ENCODE peak calls at places on chromosomes 4 and X, in five cellular contexts. One of them, this sample, is unnamed.

GRCh38 chrX:135520553-135521404 is at the start of gene INTS6L:
- DNase-seq in mammary epithelial cell: peak
- DNase-seq in upper lobe of right lung: peak
- DNase-seq in CD8-positive, alpha-beta memory T cell: peak
- DNase-seq in cardiac muscle cell: peak
- DNase-seq in this sample: peak

GRCh38 chrX:155767101-155767878 is 113.9 kb upstream of the VAMP7 start:
- DNase-seq in mammary epithelial cell: peak
- DNase-seq in upper lobe of right lung: peak
- DNase-seq in CD8-positive, alpha-beta memory T cell: no peak
- DNase-seq in cardiac muscle cell: peak
- DNase-seq in this sample: peak

GRCh38 chr4:4859799-4860380 is 425 bp downstream of the MSX1 start:
- DNase-seq in mammary epithelial cell: no peak
- DNase-seq in upper lobe of right lung: no peak
- DNase-seq in CD8-positive, alpha-beta memory T cell: no peak
- DNase-seq in cardiac muscle cell: peak
- DNase-seq in this sample: no peak

GRCh38 chrX:130245441-130245840 is 23.3 kb downstream of the ZNF280C start:
- DNase-seq in mammary epithelial cell: no peak
- DNase-seq in upper lobe of right lung: no peak
- DNase-seq in CD8-positive, alpha-beta memory T cell: no peak
- DNase-seq in cardiac muscle cell: no peak
- DNase-seq in this sample: no peak

GRCh38 chrX:132631579-132632232 is 142.9 kb upstream of the MBNL3 start:
- DNase-seq in mammary epithelial cell: peak
- DNase-seq in upper lobe of right lung: no peak
- DNase-seq in CD8-positive, alpha-beta memory T cell: no peak
- DNase-seq in cardiac muscle cell: peak
- DNase-seq in this sample: no peak

GRCh38 chrX:117959045-117959444 is 157.6 kb downstream of the KLHL13 start:
- DNase-seq in mammary epithelial cell: no peak
- DNase-seq in upper lobe of right lung: no peak
- DNase-seq in CD8-positive, alpha-beta memory T cell: no peak
- DNase-seq in cardiac muscle cell: no peak
- DNase-seq in this sample: no peak

GRCh38 chr4:94744830-94745229 is 12.9 kb upstream of the BMPR1B start:
- DNase-seq in mammary epithelial cell: no peak
- DNase-seq in upper lobe of right lung: no peak
- DNase-seq in CD8-positive, alpha-beta memory T cell: no peak
- DNase-seq in cardiac muscle cell: no peak
- DNase-seq in this sample: no peak

GRCh38 chrX:44400588-44400987 is 57.1 kb upstream of the EFHC2 start:
- DNase-seq in mammary epithelial cell: peak
- DNase-seq in upper lobe of right lung: no peak
- DNase-seq in CD8-positive, alpha-beta memory T cell: no peak
- DNase-seq in cardiac muscle cell: no peak
- DNase-seq in this sample: peak

GRCh38 chr4:74158561-74159396 is 861 bp downstream of the MTHFD2L start:
- DNase-seq in mammary epithelial cell: peak
- DNase-seq in upper lobe of right lung: no peak
- DNase-seq in CD8-positive, alpha-beta memory T cell: no peak
- DNase-seq in cardiac muscle cell: no peak
- DNase-seq in this sample: no peak

GRCh38 chrX:148577711-148578110 is 77.3 kb downstream of the AFF2 start:
- DNase-seq in mammary epithelial cell: no peak
- DNase-seq in upper lobe of right lung: no peak
- DNase-seq in CD8-positive, alpha-beta memory T cell: no peak
- DNase-seq in cardiac muscle cell: no peak
- DNase-seq in this sample: no peak

GRCh38 chr4:150219841-150220240 is 141.6 kb downstream of the DCLK2 start:
- DNase-seq in mammary epithelial cell: no peak
- DNase-seq in upper lobe of right lung: no peak
- DNase-seq in CD8-positive, alpha-beta memory T cell: no peak
- DNase-seq in cardiac muscle cell: no peak
- DNase-seq in this sample: no peak

GRCh38 chrX:12648995-12649394 is 142.2 kb upstream of the PRPS2 start:
- DNase-seq in mammary epithelial cell: no peak
- DNase-seq in upper lobe of right lung: no peak
- DNase-seq in CD8-positive, alpha-beta memory T cell: no peak
- DNase-seq in cardiac muscle cell: no peak
- DNase-seq in this sample: no peak

GRCh38 chr4:163681208-163681821 is 186.8 kb downstream of the TMA16 start:
- DNase-seq in mammary epithelial cell: no peak
- DNase-seq in upper lobe of right lung: no peak
- DNase-seq in CD8-positive, alpha-beta memory T cell: no peak
- DNase-seq in cardiac muscle cell: peak
- DNase-seq in this sample: no peak

GRCh38 chr4:1174941-1175634 is 2.7 kb upstream of the SPON2 start:
- DNase-seq in mammary epithelial cell: no peak
- DNase-seq in upper lobe of right lung: no peak
- DNase-seq in CD8-positive, alpha-beta memory T cell: no peak
- DNase-seq in cardiac muscle cell: no peak
- DNase-seq in this sample: no peak

GRCh38 chr4:48653217-48654014 is 126.7 kb downstream of the FRYL start:
- DNase-seq in mammary epithelial cell: no peak
- DNase-seq in upper lobe of right lung: no peak
- DNase-seq in CD8-positive, alpha-beta memory T cell: no peak
- DNase-seq in cardiac muscle cell: peak
- DNase-seq in this sample: peak

GRCh38 chrX:110002300-110003166 is at the start of gene TMEM164:
- DNase-seq in mammary epithelial cell: peak
- DNase-seq in upper lobe of right lung: peak
- DNase-seq in CD8-positive, alpha-beta memory T cell: peak
- DNase-seq in cardiac muscle cell: peak
- DNase-seq in this sample: peak

GRCh38 chr4:32145987-32146386 is 1425.8 kb downstream of the PCDH7 start:
- DNase-seq in mammary epithelial cell: no peak
- DNase-seq in upper lobe of right lung: no peak
- DNase-seq in CD8-positive, alpha-beta memory T cell: no peak
- DNase-seq in cardiac muscle cell: peak
- DNase-seq in this sample: no peak

GRCh38 chr4:38949416-38950051 is 81.9 kb downstream of the FAM114A1 start:
- DNase-seq in mammary epithelial cell: peak
- DNase-seq in upper lobe of right lung: no peak
- DNase-seq in CD8-positive, alpha-beta memory T cell: peak
- DNase-seq in cardiac muscle cell: no peak
- DNase-seq in this sample: no peak

GRCh38 chr4:3786196-3786869 is 20.1 kb downstream of the ADRA2C start:
- DNase-seq in mammary epithelial cell: no peak
- DNase-seq in upper lobe of right lung: no peak
- DNase-seq in CD8-positive, alpha-beta memory T cell: no peak
- DNase-seq in cardiac muscle cell: no peak
- DNase-seq in this sample: peak

GRCh38 chrX:50579955-50580354 is 109.3 kb upstream of the DGKK start:
- DNase-seq in mammary epithelial cell: peak
- DNase-seq in upper lobe of right lung: no peak
- DNase-seq in CD8-positive, alpha-beta memory T cell: no peak
- DNase-seq in cardiac muscle cell: peak
- DNase-seq in this sample: no peak

GRCh38 chr4:126604273-126604867 is 1028.4 kb upstream of the INTU start:
- DNase-seq in mammary epithelial cell: peak
- DNase-seq in upper lobe of right lung: no peak
- DNase-seq in CD8-positive, alpha-beta memory T cell: no peak
- DNase-seq in cardiac muscle cell: peak
- DNase-seq in this sample: no peak

GRCh38 chr4:112231779-112232713 is at the start of gene AP1AR:
- DNase-seq in mammary epithelial cell: peak
- DNase-seq in upper lobe of right lung: peak
- DNase-seq in CD8-positive, alpha-beta memory T cell: peak
- DNase-seq in cardiac muscle cell: peak
- DNase-seq in this sample: peak

GRCh38 chrX:49058794-49059193 is at the start of gene CCDC120:
- DNase-seq in mammary epithelial cell: peak
- DNase-seq in upper lobe of right lung: peak
- DNase-seq in CD8-positive, alpha-beta memory T cell: no peak
- DNase-seq in cardiac muscle cell: no peak
- DNase-seq in this sample: no peak

GRCh38 chr4:7750508-7750907 is 189.2 kb downstream of the AFAP1 start:
- DNase-seq in mammary epithelial cell: no peak
- DNase-seq in upper lobe of right lung: no peak
- DNase-seq in CD8-positive, alpha-beta memory T cell: no peak
- DNase-seq in cardiac muscle cell: no peak
- DNase-seq in this sample: no peak

GRCh38 chr4:24433515-24434192 is 150.7 kb downstream of the DHX15 start:
- DNase-seq in mammary epithelial cell: no peak
- DNase-seq in upper lobe of right lung: no peak
- DNase-seq in CD8-positive, alpha-beta memory T cell: no peak
- DNase-seq in cardiac muscle cell: no peak
- DNase-seq in this sample: no peak

GRCh38 chr4:76235915-76236314 is 15.6 kb upstream of the FAM47E start:
- DNase-seq in mammary epithelial cell: peak
- DNase-seq in upper lobe of right lung: no peak
- DNase-seq in CD8-positive, alpha-beta memory T cell: no peak
- DNase-seq in cardiac muscle cell: no peak
- DNase-seq in this sample: no peak

GRCh38 chr4:121150003-121150402 is 14.1 kb downstream of the TNIP3 start:
- DNase-seq in mammary epithelial cell: no peak
- DNase-seq in upper lobe of right lung: no peak
- DNase-seq in CD8-positive, alpha-beta memory T cell: no peak
- DNase-seq in cardiac muscle cell: no peak
- DNase-seq in this sample: no peak

GRCh38 chrX:153685179-153685536 is 2.6 kb upstream of the SLC6A8 start:
- DNase-seq in mammary epithelial cell: no peak
- DNase-seq in upper lobe of right lung: no peak
- DNase-seq in CD8-positive, alpha-beta memory T cell: no peak
- DNase-seq in cardiac muscle cell: peak
- DNase-seq in this sample: peak

GRCh38 chr4:56209767-56210166 is 177.5 kb downstream of the AASDH start:
- DNase-seq in mammary epithelial cell: no peak
- DNase-seq in upper lobe of right lung: no peak
- DNase-seq in CD8-positive, alpha-beta memory T cell: no peak
- DNase-seq in cardiac muscle cell: no peak
- DNase-seq in this sample: no peak
- H3K27ac ChIP-seq in mammary epithelial cell: no peak
- H3K27ac ChIP-seq in upper lobe of right lung: no peak
- H3K27ac ChIP-seq in CD8-positive, alpha-beta memory T cell: no peak
- H3K27ac ChIP-seq in cardiac muscle cell: no peak
- H3K27ac ChIP-seq in this sample: no peak

DNA sequence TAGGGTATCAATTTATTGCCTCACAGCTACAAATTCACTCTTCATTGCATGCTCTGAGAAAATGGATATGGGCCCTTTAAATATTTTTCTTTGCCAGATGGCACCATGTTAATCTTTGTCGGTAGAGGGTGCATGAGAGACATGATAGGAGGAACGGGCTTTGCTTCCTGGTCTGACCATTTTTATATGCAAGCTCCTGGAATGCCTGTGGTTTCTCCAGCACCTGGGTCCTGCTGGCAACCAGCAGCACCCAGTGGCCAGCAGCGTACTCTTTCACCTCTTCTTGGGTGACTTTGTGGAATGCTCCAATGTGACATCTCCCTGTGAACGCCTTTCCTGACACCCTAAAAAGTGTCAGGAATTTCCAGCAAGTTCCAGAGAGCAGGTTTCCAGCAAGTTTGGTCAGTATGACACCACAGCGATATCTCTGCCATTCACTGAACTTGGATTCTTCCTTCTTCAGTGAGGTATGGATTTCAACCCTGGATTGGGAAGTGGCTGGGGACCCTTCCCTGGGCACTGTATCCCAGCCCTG is 140.3 kb upstream of the PGRMC2 start:
- DNase-seq in mammary epithelial cell: peak
- DNase-seq in upper lobe of right lung: peak
- DNase-seq in CD8-positive, alpha-beta memory T cell: no peak
- DNase-seq in cardiac muscle cell: no peak
- DNase-seq in this sample: peak
- H3K4me3 ChIP-seq in mammary epithelial cell: peak
- H3K4me3 ChIP-seq in upper lobe of right lung: peak
- H3K4me3 ChIP-seq in CD8-positive, alpha-beta memory T cell: no peak
- H3K4me3 ChIP-seq in cardiac muscle cell: no peak
- H3K4me3 ChIP-seq in this sample: no peak

GRCh38 chrX:2703991-2704369 is 12.9 kb downstream of the CD99 start:
- DNase-seq in mammary epithelial cell: peak
- DNase-seq in upper lobe of right lung: no peak
- DNase-seq in CD8-positive, alpha-beta memory T cell: no peak
- DNase-seq in cardiac muscle cell: no peak
- DNase-seq in this sample: no peak

GRCh38 chrX:2699959-2700358 is 8.9 kb downstream of the CD99 start:
- DNase-seq in mammary epithelial cell: no peak
- DNase-seq in upper lobe of right lung: no peak
- DNase-seq in CD8-positive, alpha-beta memory T cell: no peak
- DNase-seq in cardiac muscle cell: no peak
- DNase-seq in this sample: no peak

GRCh38 chrX:2700405-2701320 is 9.6 kb downstream of the CD99 start:
- DNase-seq in mammary epithelial cell: no peak
- DNase-seq in upper lobe of right lung: no peak
- DNase-seq in CD8-positive, alpha-beta memory T cell: no peak
- DNase-seq in cardiac muscle cell: no peak
- DNase-seq in this sample: no peak

GRCh38 chrX:2698604-2699003 is 7.5 kb downstream of the CD99 start:
- DNase-seq in mammary epithelial cell: no peak
- DNase-seq in upper lobe of right lung: no peak
- DNase-seq in CD8-positive, alpha-beta memory T cell: no peak
- DNase-seq in cardiac muscle cell: no peak
- DNase-seq in this sample: no peak

GRCh38 chrX:2701600-2701999 is 10.5 kb downstream of the CD99 start:
- DNase-seq in mammary epithelial cell: peak
- DNase-seq in upper lobe of right lung: no peak
- DNase-seq in CD8-positive, alpha-beta memory T cell: no peak
- DNase-seq in cardiac muscle cell: peak
- DNase-seq in this sample: no peak
- H3K27ac ChIP-seq in mammary epithelial cell: no peak
- H3K27ac ChIP-seq in upper lobe of right lung: no peak
- H3K27ac ChIP-seq in CD8-positive, alpha-beta memory T cell: no peak
- H3K27ac ChIP-seq in cardiac muscle cell: peak
- H3K27ac ChIP-seq in this sample: no peak

DNA sequence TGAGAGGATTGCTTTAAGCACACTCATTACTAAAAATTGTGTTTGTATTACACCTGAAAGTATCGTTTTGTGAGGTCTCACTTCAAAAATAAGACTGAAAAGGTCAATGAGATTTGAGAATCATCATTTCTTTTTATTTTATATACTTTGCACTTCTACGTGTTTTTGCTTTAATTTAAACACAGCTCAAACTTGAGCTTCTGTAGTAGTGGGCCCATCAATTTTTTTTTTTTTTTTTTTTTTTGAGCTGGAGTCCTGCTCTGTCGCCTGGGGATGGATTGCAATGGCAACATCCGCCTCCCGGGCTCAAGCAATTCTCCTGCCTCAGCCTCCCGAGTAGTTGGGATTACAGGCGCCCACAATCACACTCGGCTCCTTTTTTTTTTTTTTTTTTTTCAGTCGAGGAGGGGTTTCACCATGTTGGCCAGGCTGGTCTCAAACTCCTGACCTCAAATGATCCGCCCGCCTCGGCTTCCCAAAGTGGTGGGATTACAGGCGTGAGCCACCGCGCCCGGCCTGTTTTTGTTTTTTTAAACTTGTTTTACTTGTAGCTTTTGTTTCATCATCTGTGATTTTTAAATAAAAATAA is 1.5 kb downstream of the GSTCD start:
- DNase-seq in mammary epithelial cell: no peak
- DNase-seq in upper lobe of right lung: no peak
- DNase-seq in CD8-positive, alpha-beta memory T cell: no peak
- DNase-seq in cardiac muscle cell: no peak
- DNase-seq in this sample: no peak
- H3K4me3 ChIP-seq in mammary epithelial cell: peak
- H3K4me3 ChIP-seq in upper lobe of right lung: no peak
- H3K4me3 ChIP-seq in CD8-positive, alpha-beta memory T cell: no peak
- H3K4me3 ChIP-seq in cardiac muscle cell: peak
- H3K4me3 ChIP-seq in this sample: no peak

GRCh38 chr4:124429746-124430250 is 282.7 kb downstream of the ANKRD50 start:
- DNase-seq in mammary epithelial cell: no peak
- DNase-seq in upper lobe of right lung: no peak
- DNase-seq in CD8-positive, alpha-beta memory T cell: no peak
- DNase-seq in cardiac muscle cell: no peak
- DNase-seq in this sample: no peak
- H3K27ac ChIP-seq in mammary epithelial cell: no peak
- H3K27ac ChIP-seq in upper lobe of right lung: no peak
- H3K27ac ChIP-seq in CD8-positive, alpha-beta memory T cell: no peak
- H3K27ac ChIP-seq in cardiac muscle cell: no peak
- H3K27ac ChIP-seq in this sample: no peak

This sample was measured in left lung.